ENCODE peak calls at places on chromosomes 11 and 22, in ten cellular contexts. One of them, this sample, is unnamed.

GRCh38 chr11:111665779-111666178 is 63.5 kb downstream of the SIK2 start:
- DNase-seq in CD8-positive, alpha-beta T cell: no peak
- DNase-seq in right lobe of liver: no peak
- DNase-seq in thoracic aorta: no peak
- DNase-seq in ovary: no peak
- DNase-seq in spleen: no peak
- DNase-seq in naive thymus-derived CD4-positive, alpha-beta T cell: no peak
- DNase-seq in psoas muscle: no peak
- DNase-seq in pancreas: peak
- DNase-seq in effector memory CD4-positive, alpha-beta T cell: no peak
- DNase-seq in this sample: no peak

GRCh38 chr11:37788141-37788877 is 1190.3 kb upstream of the RAG2 start:
- DNase-seq in right lobe of liver: no peak
- DNase-seq in effector memory CD4-positive, alpha-beta T cell: no peak
- DNase-seq in psoas muscle: no peak
- DNase-seq in spleen: no peak
- DNase-seq in pancreas: no peak
- DNase-seq in thoracic aorta: no peak
- DNase-seq in ovary: no peak
- DNase-seq in naive thymus-derived CD4-positive, alpha-beta T cell: no peak
- DNase-seq in CD8-positive, alpha-beta T cell: no peak
- DNase-seq in this sample: no peak

GRCh38 chr11:17848709-17849108 is 114.1 kb downstream of the KCNC1 start:
- DNase-seq in right lobe of liver: no peak
- DNase-seq in CD8-positive, alpha-beta T cell: no peak
- DNase-seq in pancreas: no peak
- DNase-seq in naive thymus-derived CD4-positive, alpha-beta T cell: no peak
- DNase-seq in ovary: no peak
- DNase-seq in psoas muscle: no peak
- DNase-seq in effector memory CD4-positive, alpha-beta T cell: no peak
- DNase-seq in thoracic aorta: no peak
- DNase-seq in spleen: no peak
- DNase-seq in this sample: no peak

GRCh38 chr11:77141034-77141433 is 13.0 kb downstream of the MYO7A start:
- DNase-seq in spleen: no peak
- DNase-seq in effector memory CD4-positive, alpha-beta T cell: no peak
- DNase-seq in pancreas: no peak
- DNase-seq in right lobe of liver: no peak
- DNase-seq in psoas muscle: no peak
- DNase-seq in CD8-positive, alpha-beta T cell: no peak
- DNase-seq in ovary: no peak
- DNase-seq in thoracic aorta: no peak
- DNase-seq in naive thymus-derived CD4-positive, alpha-beta T cell: no peak
- DNase-seq in this sample: no peak

GRCh38 chr22:40588726-40589125 is 47.8 kb downstream of the MRTFA start:
- DNase-seq in right lobe of liver: peak
- DNase-seq in effector memory CD4-positive, alpha-beta T cell: no peak
- DNase-seq in naive thymus-derived CD4-positive, alpha-beta T cell: no peak
- DNase-seq in pancreas: no peak
- DNase-seq in spleen: no peak
- DNase-seq in ovary: no peak
- DNase-seq in CD8-positive, alpha-beta T cell: no peak
- DNase-seq in psoas muscle: no peak
- DNase-seq in thoracic aorta: no peak
- DNase-seq in this sample: no peak

GRCh38 chr22:17820879-17821439 is 46.7 kb upstream of the BID start:
- DNase-seq in CD8-positive, alpha-beta T cell: no peak
- DNase-seq in psoas muscle: no peak
- DNase-seq in effector memory CD4-positive, alpha-beta T cell: no peak
- DNase-seq in naive thymus-derived CD4-positive, alpha-beta T cell: no peak
- DNase-seq in thoracic aorta: no peak
- DNase-seq in right lobe of liver: no peak
- DNase-seq in ovary: no peak
- DNase-seq in spleen: no peak
- DNase-seq in pancreas: no peak
- DNase-seq in this sample: no peak

GRCh38 chr11:18457435-18457834 is 1.8 kb downstream of the LDHAL6A start:
- DNase-seq in ovary: no peak
- DNase-seq in right lobe of liver: peak
- DNase-seq in effector memory CD4-positive, alpha-beta T cell: no peak
- DNase-seq in naive thymus-derived CD4-positive, alpha-beta T cell: no peak
- DNase-seq in thoracic aorta: no peak
- DNase-seq in pancreas: no peak
- DNase-seq in spleen: no peak
- DNase-seq in CD8-positive, alpha-beta T cell: no peak
- DNase-seq in psoas muscle: no peak
- DNase-seq in this sample: no peak

GRCh38 chr11:17734986-17735822 is 623 bp downstream of the KCNC1 start:
- DNase-seq in naive thymus-derived CD4-positive, alpha-beta T cell: no peak
- DNase-seq in thoracic aorta: no peak
- DNase-seq in right lobe of liver: peak
- DNase-seq in CD8-positive, alpha-beta T cell: no peak
- DNase-seq in psoas muscle: peak
- DNase-seq in effector memory CD4-positive, alpha-beta T cell: no peak
- DNase-seq in ovary: peak
- DNase-seq in pancreas: peak
- DNase-seq in spleen: peak
- DNase-seq in this sample: no peak

GRCh38 chr11:122721964-122722266 is 66.4 kb downstream of the UBASH3B start:
- DNase-seq in pancreas: no peak
- DNase-seq in thoracic aorta: no peak
- DNase-seq in spleen: no peak
- DNase-seq in effector memory CD4-positive, alpha-beta T cell: no peak
- DNase-seq in naive thymus-derived CD4-positive, alpha-beta T cell: peak
- DNase-seq in ovary: no peak
- DNase-seq in right lobe of liver: no peak
- DNase-seq in CD8-positive, alpha-beta T cell: no peak
- DNase-seq in psoas muscle: no peak
- DNase-seq in this sample: no peak

GRCh38 chr11:1876361-1877063 is 15.2 kb downstream of the PRR33 start:
- DNase-seq in effector memory CD4-positive, alpha-beta T cell: no peak
- DNase-seq in CD8-positive, alpha-beta T cell: no peak
- DNase-seq in ovary: peak
- DNase-seq in right lobe of liver: peak
- DNase-seq in thoracic aorta: no peak
- DNase-seq in psoas muscle: peak
- DNase-seq in spleen: peak
- DNase-seq in naive thymus-derived CD4-positive, alpha-beta T cell: no peak
- DNase-seq in pancreas: peak
- DNase-seq in this sample: no peak

DNA sequence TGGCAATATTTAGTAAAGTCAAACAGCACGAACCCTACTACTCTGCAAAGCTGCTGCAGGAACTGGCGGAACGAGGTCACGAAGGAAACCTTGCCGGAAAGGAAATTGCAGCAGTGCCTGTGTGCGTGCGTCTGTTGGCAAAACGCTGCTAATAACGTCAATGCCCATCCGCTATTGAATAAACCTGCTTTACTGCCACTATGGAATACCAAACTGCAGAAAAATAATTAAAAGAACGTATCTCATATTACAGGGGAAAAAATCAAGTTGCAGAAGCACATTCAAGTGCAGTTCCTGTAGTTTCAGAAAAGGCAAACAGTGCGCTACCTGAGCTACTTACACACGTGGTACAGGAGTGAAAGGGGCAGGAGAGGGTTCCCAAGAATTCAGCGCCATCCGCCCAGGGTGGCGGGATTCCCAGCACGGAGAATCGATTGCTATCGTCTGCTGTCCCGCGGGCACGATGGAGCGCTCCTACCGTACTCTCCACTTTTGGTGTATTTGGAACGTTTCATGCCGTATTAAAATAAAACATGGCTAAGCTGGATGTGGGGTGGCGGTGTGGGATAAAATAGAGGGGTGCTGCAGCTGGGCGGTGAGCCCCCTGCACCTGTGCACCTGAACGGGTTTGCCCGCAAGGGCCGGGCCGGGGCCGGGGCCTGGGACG is 516 bp upstream of the NADSYN1 start:
- DNase-seq in ovary: peak
- DNase-seq in thoracic aorta: no peak
- DNase-seq in right lobe of liver: peak
- DNase-seq in spleen: peak
- DNase-seq in effector memory CD4-positive, alpha-beta T cell: peak
- DNase-seq in naive thymus-derived CD4-positive, alpha-beta T cell: peak
- DNase-seq in CD8-positive, alpha-beta T cell: peak
- DNase-seq in pancreas: peak
- DNase-seq in psoas muscle: no peak
- DNase-seq in this sample: peak
- H3K27ac ChIP-seq in ovary: peak
- H3K27ac ChIP-seq in thoracic aorta: peak
- H3K27ac ChIP-seq in right lobe of liver: peak
- H3K27ac ChIP-seq in spleen: peak
- H3K27ac ChIP-seq in effector memory CD4-positive, alpha-beta T cell: peak
- H3K27ac ChIP-seq in naive thymus-derived CD4-positive, alpha-beta T cell: peak
- H3K27ac ChIP-seq in CD8-positive, alpha-beta T cell: peak
- H3K27ac ChIP-seq in pancreas: peak
- H3K27ac ChIP-seq in psoas muscle: peak
- H3K27ac ChIP-seq in this sample: peak

GRCh38 chr11:114176321-114176720 is 116.8 kb downstream of the ZBTB16 start:
- DNase-seq in effector memory CD4-positive, alpha-beta T cell: no peak
- DNase-seq in naive thymus-derived CD4-positive, alpha-beta T cell: no peak
- DNase-seq in psoas muscle: no peak
- DNase-seq in pancreas: peak
- DNase-seq in spleen: no peak
- DNase-seq in CD8-positive, alpha-beta T cell: no peak
- DNase-seq in ovary: no peak
- DNase-seq in right lobe of liver: peak
- DNase-seq in thoracic aorta: no peak
- DNase-seq in this sample: no peak

GRCh38 chr11:114172871-114173444 is 113.4 kb downstream of the ZBTB16 start:
- DNase-seq in ovary: no peak
- DNase-seq in spleen: no peak
- DNase-seq in right lobe of liver: no peak
- DNase-seq in naive thymus-derived CD4-positive, alpha-beta T cell: peak
- DNase-seq in CD8-positive, alpha-beta T cell: no peak
- DNase-seq in effector memory CD4-positive, alpha-beta T cell: no peak
- DNase-seq in thoracic aorta: no peak
- DNase-seq in psoas muscle: no peak
- DNase-seq in pancreas: no peak
- DNase-seq in this sample: peak

GRCh38 chr11:114174712-114175495 is 115.4 kb downstream of the ZBTB16 start:
- DNase-seq in ovary: no peak
- DNase-seq in right lobe of liver: no peak
- DNase-seq in spleen: no peak
- DNase-seq in effector memory CD4-positive, alpha-beta T cell: no peak
- DNase-seq in pancreas: no peak
- DNase-seq in thoracic aorta: no peak
- DNase-seq in CD8-positive, alpha-beta T cell: no peak
- DNase-seq in naive thymus-derived CD4-positive, alpha-beta T cell: no peak
- DNase-seq in psoas muscle: peak
- DNase-seq in this sample: no peak

GRCh38 chr11:114173836-114174235 is 114.3 kb downstream of the ZBTB16 start:
- DNase-seq in pancreas: no peak
- DNase-seq in ovary: no peak
- DNase-seq in right lobe of liver: no peak
- DNase-seq in naive thymus-derived CD4-positive, alpha-beta T cell: no peak
- DNase-seq in spleen: no peak
- DNase-seq in CD8-positive, alpha-beta T cell: no peak
- DNase-seq in effector memory CD4-positive, alpha-beta T cell: no peak
- DNase-seq in psoas muscle: no peak
- DNase-seq in thoracic aorta: no peak
- DNase-seq in this sample: no peak

DNA sequence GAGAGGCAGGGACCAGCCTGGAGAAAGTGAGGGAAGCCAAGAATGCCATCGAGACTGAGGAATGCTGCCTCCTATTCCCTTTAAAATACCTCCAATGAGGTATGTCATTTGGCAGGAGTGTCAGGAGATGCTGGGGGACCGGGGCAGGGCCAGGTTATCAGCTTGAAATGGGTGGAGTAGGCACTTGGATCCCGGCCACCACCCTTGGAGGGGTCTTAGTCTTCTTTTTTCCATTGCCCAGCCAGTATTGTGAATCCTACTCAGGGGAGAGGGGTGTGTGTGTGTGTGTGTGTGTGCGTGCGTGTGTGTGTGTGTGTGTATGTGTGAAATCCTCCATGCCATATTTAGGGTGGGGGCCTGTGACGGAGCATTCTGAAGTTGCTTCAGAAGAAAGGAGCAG is 116.2 kb downstream of the ZBTB16 start:
- DNase-seq in psoas muscle: peak
- DNase-seq in spleen: no peak
- DNase-seq in thoracic aorta: no peak
- DNase-seq in CD8-positive, alpha-beta T cell: no peak
- DNase-seq in right lobe of liver: no peak
- DNase-seq in naive thymus-derived CD4-positive, alpha-beta T cell: no peak
- DNase-seq in ovary: peak
- DNase-seq in effector memory CD4-positive, alpha-beta T cell: no peak
- DNase-seq in pancreas: no peak
- DNase-seq in this sample: no peak
- H3K27ac ChIP-seq in psoas muscle: peak
- H3K27ac ChIP-seq in spleen: no peak
- H3K27ac ChIP-seq in thoracic aorta: peak
- H3K27ac ChIP-seq in CD8-positive, alpha-beta T cell: no peak
- H3K27ac ChIP-seq in right lobe of liver: peak
- H3K27ac ChIP-seq in naive thymus-derived CD4-positive, alpha-beta T cell: no peak
- H3K27ac ChIP-seq in ovary: peak
- H3K27ac ChIP-seq in effector memory CD4-positive, alpha-beta T cell: no peak
- H3K27ac ChIP-seq in pancreas: peak
- H3K27ac ChIP-seq in this sample: no peak

DNA sequence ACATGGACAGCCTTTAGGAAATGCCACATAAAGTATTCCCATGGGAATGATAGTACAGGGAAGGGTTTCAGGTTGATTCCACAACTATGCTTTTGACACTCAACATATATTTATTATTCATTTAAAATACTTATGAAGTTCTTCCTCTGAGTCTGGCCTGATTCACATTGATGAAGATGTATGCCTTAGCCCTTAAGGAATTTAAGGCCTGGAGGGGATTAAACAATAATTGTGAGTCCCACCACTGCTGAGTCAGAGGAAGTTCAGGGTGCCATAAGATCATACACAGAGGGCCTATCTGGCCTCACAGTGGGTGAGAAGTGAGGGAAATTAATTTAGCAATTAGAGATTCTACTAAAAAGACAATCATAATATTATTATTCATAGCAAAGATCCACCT is 161.1 kb upstream of the SNX19 start:
- DNase-seq in ovary: no peak
- DNase-seq in psoas muscle: no peak
- DNase-seq in pancreas: no peak
- DNase-seq in thoracic aorta: no peak
- DNase-seq in effector memory CD4-positive, alpha-beta T cell: no peak
- DNase-seq in naive thymus-derived CD4-positive, alpha-beta T cell: no peak
- DNase-seq in CD8-positive, alpha-beta T cell: no peak
- DNase-seq in right lobe of liver: no peak
- DNase-seq in spleen: no peak
- DNase-seq in this sample: no peak
- H3K27ac ChIP-seq in ovary: no peak
- H3K27ac ChIP-seq in psoas muscle: no peak
- H3K27ac ChIP-seq in pancreas: no peak
- H3K27ac ChIP-seq in thoracic aorta: no peak
- H3K27ac ChIP-seq in effector memory CD4-positive, alpha-beta T cell: no peak
- H3K27ac ChIP-seq in naive thymus-derived CD4-positive, alpha-beta T cell: no peak
- H3K27ac ChIP-seq in CD8-positive, alpha-beta T cell: no peak
- H3K27ac ChIP-seq in right lobe of liver: no peak
- H3K27ac ChIP-seq in spleen: no peak
- H3K27ac ChIP-seq in this sample: no peak

DNA sequence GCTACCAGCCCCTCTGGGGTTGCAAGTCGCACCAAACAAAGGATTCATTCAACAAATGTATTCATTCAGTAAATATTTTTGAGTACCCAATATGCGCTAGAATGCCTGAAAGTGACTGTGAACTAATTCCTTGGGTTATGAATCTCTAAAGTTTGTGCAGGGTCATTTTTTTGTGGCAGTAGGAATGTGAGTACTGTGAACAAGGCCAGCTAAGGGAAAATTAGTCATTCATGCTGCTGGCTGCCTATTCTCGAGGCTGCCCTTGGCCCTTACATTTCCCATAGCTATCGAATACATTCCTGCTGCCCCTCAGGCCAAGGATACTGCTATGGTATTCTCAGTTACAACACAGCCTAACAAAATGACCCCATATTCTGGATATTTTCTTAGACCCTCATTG is 141.6 kb downstream of the TRPC6 start:
- DNase-seq in psoas muscle: no peak
- DNase-seq in effector memory CD4-positive, alpha-beta T cell: no peak
- DNase-seq in spleen: no peak
- DNase-seq in naive thymus-derived CD4-positive, alpha-beta T cell: no peak
- DNase-seq in pancreas: peak
- DNase-seq in ovary: no peak
- DNase-seq in CD8-positive, alpha-beta T cell: no peak
- DNase-seq in thoracic aorta: no peak
- DNase-seq in right lobe of liver: no peak
- DNase-seq in this sample: no peak
- H3K27ac ChIP-seq in psoas muscle: no peak
- H3K27ac ChIP-seq in effector memory CD4-positive, alpha-beta T cell: no peak
- H3K27ac ChIP-seq in spleen: no peak
- H3K27ac ChIP-seq in naive thymus-derived CD4-positive, alpha-beta T cell: no peak
- H3K27ac ChIP-seq in pancreas: peak
- H3K27ac ChIP-seq in ovary: no peak
- H3K27ac ChIP-seq in CD8-positive, alpha-beta T cell: no peak
- H3K27ac ChIP-seq in thoracic aorta: peak
- H3K27ac ChIP-seq in right lobe of liver: no peak
- H3K27ac ChIP-seq in this sample: no peak